ENCODE peak calls at places on chromosomes 13 and 19, in five cellular contexts. W is CD4-positive, alpha-beta memory T cell; N is pancreas; L is Peyer's patch; V is upper lobe of right lung. I is an unnamed sample.

GRCh38 chr19:17479325-17479791 is 9.0 kb downstream of the SLC27A1 start:
- DNase-seq in W (no peak), N (no peak), L (no peak), V (no peak), I (no peak)

GRCh38 chr13:41502676-41503075 is 45.3 kb downstream of the RGCC start:
- DNase-seq in W (peak; percentile 37), N (no peak), L (no peak), V (no peak), I (no peak)

GRCh38 chr13:49488563-49488962 is 7.2 kb upstream of the PHF11 start:
- DNase-seq in W (no peak), N (no peak), L (no peak), V (no peak), I (no peak)

GRCh38 chr13:31756346-31756745 is 17.0 kb downstream of the RXFP2 start:
- DNase-seq in W (no peak), N (no peak), L (no peak), V (no peak), I (no peak)

GRCh38 chr13:32384702-32385101 is 43.2 kb downstream of the N4BP2L1 start:
- DNase-seq in W (no peak), N (no peak), L (no peak), V (no peak), I (no peak)

GRCh38 chr13:111210488-111210887 is 95.4 kb downstream of the ARHGEF7 start:
- DNase-seq in W (no peak), N (no peak), L (no peak), V (peak; percentile 81), I (peak; percentile 37)

GRCh38 chr13:52001120-52001731 is 10.0 kb downstream of the ATP7B start:
- DNase-seq in W (peak; percentile 43), N (no peak), L (no peak), V (no peak), I (no peak)

GRCh38 chr19:18321729-18322091 is 1.2 kb downstream of the LSM4 start:
- DNase-seq in W (peak; percentile 23), N (no peak), L (no peak), V (no peak), I (no peak)

GRCh38 chr13:32205426-32206096 is 109.6 kb downstream of the ZAR1L start:
- DNase-seq in W (no peak), N (no peak), L (no peak), V (no peak), I (no peak)

GRCh38 chr13:33520480-33520839 is 234.9 kb upstream of the STARD13 start:
- DNase-seq in W (no peak), N (no peak), L (no peak), V (no peak), I (no peak)

GRCh38 chr13:30318026-30318425 is 10.7 kb upstream of the KATNAL1 start:
- DNase-seq in W (no peak), N (no peak), L (no peak), V (no peak), I (no peak)

GRCh38 chr13:46475586-46475991 is 77.4 kb upstream of the LRCH1 start:
- DNase-seq in W (no peak), N (no peak), L (no peak), V (no peak), I (no peak)

GRCh38 chr19:1065606-1066109 is 1.3 kb upstream of the ARHGAP45 start:
- DNase-seq in W (no peak), N (no peak), L (peak; percentile 83), V (no peak), I (no peak)

GRCh38 chr13:35349673-35350278 is 126.7 kb downstream of the MAB21L1 start:
- DNase-seq in W (no peak), N (no peak), L (no peak), V (no peak), I (no peak)

GRCh38 chr13:90950134-90950533 is 397.4 kb upstream of the MIR17HG start:
- DNase-seq in W (no peak), N (no peak), L (no peak), V (no peak), I (no peak)

GRCh38 chr13:36029171-36029570 is 102.0 kb downstream of the DCLK1 start:
- DNase-seq in W (no peak), N (no peak), L (no peak), V (no peak), I (no peak)

GRCh38 chr13:106259928-106260327 is 275.5 kb downstream of the EFNB2 start:
- DNase-seq in W (no peak), N (no peak), L (no peak), V (no peak), I (no peak)

GRCh38 chr13:30125422-30126073 is 181.8 kb downstream of the KATNAL1 start:
- DNase-seq in W (no peak), N (no peak), L (no peak), V (no peak), I (no peak)

GRCh38 chr19:47157455-47158321 is 27.1 kb downstream of the SAE1 start:
- DNase-seq in W (peak; percentile 53), N (no peak), L (peak; percentile 54), V (no peak), I (no peak)

GRCh38 chr19:50514346-50515167 is 844 bp upstream of the ASPDH start:
- DNase-seq in W (no peak), N (no peak), L (no peak), V (no peak), I (peak; percentile 72)

GRCh38 chr13:75334634-75335447 is 147.1 kb downstream of the TBC1D4 start:
- DNase-seq in W (no peak), N (no peak), L (no peak), V (no peak), I (no peak)

GRCh38 chr13:99392806-99393135 is 85.6 kb upstream of the GPR183 start:
- DNase-seq in W (no peak), N (no peak), L (no peak), V (no peak), I (no peak)

GRCh38 chr13:59931621-59932020 is 232.1 kb downstream of the DIAPH3 start:
- DNase-seq in W (no peak), N (no peak), L (no peak), V (no peak), I (no peak)

GRCh38 chr19:2552859-2553258 is 76.9 kb downstream of the GADD45B start:
- DNase-seq in W (peak; percentile 80), N (no peak), L (no peak), V (no peak), I (no peak)

GRCh38 chr13:110937511-110938303 is 22.8 kb upstream of the ANKRD10 start:
- DNase-seq in W (no peak), N (no peak), L (no peak), V (no peak), I (no peak)

GRCh38 chr19:47324502-47324901 is 7.5 kb upstream of the C5AR2 start:
- DNase-seq in W (no peak), N (peak; percentile 49), L (no peak), V (peak; percentile 79), I (peak; percentile 38)

GRCh38 chr13:109330123-109330522 is 456.3 kb downstream of the IRS2 start:
- DNase-seq in W (no peak), N (no peak), L (no peak), V (no peak), I (no peak)

GRCh38 chr19:12784394-12784870 is 6.9 kb upstream of the JUNB start:
- DNase-seq in W (peak; percentile 45), N (no peak), L (peak; percentile 52), V (no peak), I (no peak)

GRCh38 chr13:35720690-35721554 is 244.4 kb upstream of the MAB21L1 start:
- DNase-seq in W (no peak), N (no peak), L (no peak), V (no peak), I (peak; percentile 11)

GRCh38 chr19:7492142-7493055 is 3.6 kb upstream of the PEX11G start:
- DNase-seq in W (peak; percentile 35), N (no peak), L (no peak), V (no peak), I (no peak)

GRCh38 chr13:76868451-76868850 is 17.8 kb downstream of the KCTD12 start:
- DNase-seq in W (no peak), N (no peak), L (no peak), V (no peak), I (no peak)

GRCh38 chr19:45677351-45678230 is 9.6 kb downstream of the GIPR start:
- DNase-seq in W (peak; percentile 71), N (peak; percentile 97), L (peak; percentile 95), V (peak; percentile 95), I (peak; percentile 27)

DNA sequence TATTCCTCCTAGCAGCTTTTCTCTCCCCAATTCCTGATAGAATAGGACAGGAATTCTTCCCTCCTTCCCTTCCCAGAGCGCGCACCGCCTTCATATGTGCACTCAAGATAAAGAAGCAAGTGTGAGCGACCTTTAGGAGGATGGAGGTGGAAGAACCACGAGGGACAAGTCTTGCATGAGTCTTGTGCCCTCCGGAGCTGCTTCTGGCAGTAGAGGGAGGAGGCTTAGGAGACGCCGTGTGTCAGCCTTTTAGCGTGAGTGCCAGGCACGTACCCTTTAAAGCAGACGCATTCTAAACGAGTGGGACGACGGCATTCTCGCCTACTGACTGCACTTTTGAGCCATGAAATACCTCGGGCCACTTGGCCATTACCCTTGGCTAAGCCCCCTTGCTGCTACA is 95.4 kb upstream of the RAP2A start:
- DNase-seq in W (no peak), N (no peak), L (no peak), V (no peak), I (no peak)
- H3K27ac ChIP-seq in W (no peak overlapping the region), N (no peak overlapping the region), L (no peak overlapping the region), V (no peak overlapping the region), I (peak overlapping the region; percentile 76)

GRCh38 chr19:30226464-30227070 is 145.6 kb upstream of the ZNF536 start:
- DNase-seq in W (no peak), N (no peak), L (no peak), V (no peak), I (no peak)

GRCh38 chr19:30227071-30227621 is 145.0 kb upstream of the ZNF536 start:
- DNase-seq in W (no peak), N (no peak), L (no peak), V (no peak), I (no peak)

GRCh38 chr19:30228113-30228725 is 144.0 kb upstream of the ZNF536 start:
- DNase-seq in W (no peak), N (no peak), L (no peak), V (no peak), I (peak; percentile 42)

GRCh38 chr19:30228726-30229523 is 143.3 kb upstream of the ZNF536 start:
- DNase-seq in W (no peak), N (no peak), L (no peak), V (no peak), I (no peak)

GRCh38 chr19:30227661-30228112 is 144.5 kb upstream of the ZNF536 start:
- DNase-seq in W (no peak), N (peak; percentile 62), L (peak; percentile 68), V (peak; percentile 78), I (peak; percentile 61)
- H3K27ac ChIP-seq in W (no peak overlapping the region), N (no peak overlapping the region), L (peak overlapping the region; percentile 75), V (no peak overlapping the region), I (peak overlapping the region; percentile 89)

DNA sequence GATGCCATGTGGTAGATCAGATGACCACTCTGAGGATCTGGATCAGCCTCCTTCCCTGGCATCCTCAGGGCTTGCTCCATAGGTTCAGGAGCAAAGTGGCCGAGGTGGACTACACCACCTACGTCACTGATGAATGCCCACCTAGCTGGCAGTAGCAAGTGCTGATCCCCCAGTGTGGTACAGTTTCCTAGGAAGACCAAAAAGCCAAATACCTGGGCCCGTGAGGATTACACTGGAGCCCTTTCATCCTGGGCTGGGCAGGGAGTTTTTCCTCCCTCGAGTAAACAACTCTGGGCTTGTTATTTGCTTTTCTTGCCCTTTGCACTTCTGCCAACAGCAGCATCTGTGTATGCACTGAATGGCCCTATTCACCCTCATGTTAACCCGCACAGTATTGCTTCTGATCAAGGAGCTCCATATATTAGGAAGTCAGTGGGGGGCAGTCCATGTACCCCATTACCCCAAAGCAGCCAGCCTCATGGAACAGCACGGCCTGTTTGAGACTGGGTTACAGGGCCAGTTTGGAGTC is 3.3 kb upstream of the MYADM start:
- DNase-seq in W (no peak), N (no peak), L (no peak), V (no peak), I (peak; percentile 65)
- H3K27ac ChIP-seq in W (no peak overlapping the region), N (no peak overlapping the region), L (peak overlapping the region; percentile 33), V (no peak overlapping the region), I (peak overlapping the region; percentile 96)

GRCh38 chr13:112741185-112741755 is 51.4 kb downstream of the ATP11A start:
- DNase-seq in W (no peak), N (no peak), L (peak; percentile 40), V (peak; percentile 60), I (no peak)
- H3K27ac ChIP-seq in W (no peak overlapping the region), N (no peak overlapping the region), L (peak overlapping the region; percentile 86), V (peak overlapping the region; percentile 64), I (peak overlapping the region; percentile 77)

I was measured in substantia nigra.